ENCODE peak calls at places on chromosomes 6 and 20, in nine cellular contexts. I is dorsolateral prefrontal cortex, W is BE2C, T is foreskin fibroblast, M is HL-60, G is astrocyte of the cerebellum, N is GM12865, S is AG04450, U is PC-3. E is an unnamed sample.
A peak's percentile ranks its signal among the peaks of the same experiment; 100 is the strongest.

GRCh38 chr6:101961357-101961756 is 567.8 kb downstream of the GRIK2 start:
- DNase-seq in I (no peak), W (no peak), T (no peak), M (no peak), G (no peak), N (peak; percentile 1), S (no peak), U (no peak), E (no peak)

GRCh38 chr6:72624557-72625160 is 2.8 kb downstream of the KCNQ5 start:
- DNase-seq in I (no peak), W (no peak), T (peak; percentile 36), M (peak; percentile 29), G (no peak), N (peak; percentile 78), S (no peak), U (peak; percentile 42), E (no peak)

GRCh38 chr6:14828146-14828705 is 417.6 kb upstream of the JARID2 start:
- DNase-seq in I (no peak), W (no peak), T (no peak), M (peak; percentile 28), G (no peak), N (no peak), S (no peak), U (no peak), E (no peak)

GRCh38 chr20:19757487-19757972 is 528 bp upstream of the RIN2 start:
- DNase-seq in I (peak; percentile 13), W (no peak), T (peak; percentile 91), M (no peak), G (peak; percentile 31), N (no peak), S (peak; percentile 45), U (peak; percentile 71), E (no peak)

GRCh38 chr20:44705364-44706094 is 9.6 kb upstream of the CCN5 start:
- DNase-seq in I (no peak), W (no peak), T (no peak), M (no peak), G (no peak), N (no peak), S (no peak), U (no peak), E (no peak)

GRCh38 chr6:157403684-157404051 is 22.7 kb downstream of the ZDHHC14 start:
- DNase-seq in I (no peak), W (no peak), T (no peak), M (no peak), G (no peak), N (no peak), S (no peak), U (no peak), E (no peak)

GRCh38 chr20:58481541-58482021 is 33.6 kb downstream of the APCDD1L start:
- DNase-seq in I (no peak), W (peak; percentile 53), T (peak; percentile 65), M (peak; percentile 5), G (no peak), N (peak; percentile 60), S (no peak), U (peak; percentile 86), E (no peak)

GRCh38 chr6:13794184-13794583 is 20.2 kb downstream of the MCUR1 start:
- DNase-seq in I (no peak), W (peak; percentile 37), T (peak; percentile 84), M (no peak), G (no peak), N (peak; percentile 71), S (peak; percentile 4), U (peak; percentile 94), E (no peak)

GRCh38 chr6:161001421-161001820 is 9.9 kb downstream of the MAP3K4 start:
- DNase-seq in I (no peak), W (no peak), T (peak; percentile 22), M (peak; percentile 41), G (no peak), N (no peak), S (no peak), U (no peak), E (no peak)

GRCh38 chr6:31293343-31293742 is 21.5 kb upstream of the HLA-C start:
- DNase-seq in I (no peak), W (no peak), T (peak; percentile 56), M (no peak), G (peak; percentile 19), N (no peak), S (no peak), U (peak; percentile 61), E (no peak)

GRCh38 chr20:56391037-56391436 is 978 bp downstream of the AURKA start:
- DNase-seq in I (no peak), W (no peak), T (peak; percentile 16), M (peak; percentile 36), G (no peak), N (peak; percentile 34), S (no peak), U (no peak), E (no peak)

GRCh38 chr6:25472314-25472713 is 179.7 kb upstream of the SCGN start:
- DNase-seq in I (no peak), W (peak; percentile 22), T (peak; percentile 18), M (no peak), G (no peak), N (no peak), S (no peak), U (peak; percentile 48), E (no peak)

GRCh38 chr6:34302929-34303328 is 54.1 kb upstream of the SMIM29 start:
- DNase-seq in I (no peak), W (no peak), T (no peak), M (no peak), G (no peak), N (no peak), S (no peak), U (no peak), E (no peak)

GRCh38 chr6:125301435-125302391 is at the start of gene HDDC2:
- DNase-seq in I (peak; percentile 73), W (peak; percentile 70), T (peak; percentile 84), M (peak; percentile 60), G (peak; percentile 39), N (peak; percentile 81), S (no peak), U (peak; percentile 55), E (peak; percentile 59)

GRCh38 chr6:44217332-44218143 is 812 bp downstream of the MYMX start:
- DNase-seq in I (peak; percentile 81), W (peak; percentile 34), T (peak; percentile 40), M (no peak), G (no peak), N (no peak), S (no peak), U (no peak), E (no peak)

GRCh38 chr20:24972341-24972740 is 20.2 kb downstream of the APMAP start:
- DNase-seq in I (no peak), W (no peak), T (no peak), M (no peak), G (no peak), N (no peak), S (no peak), U (no peak), E (peak; percentile 5)

GRCh38 chr6:16035488-16036080 is 93.3 kb upstream of the MYLIP start:
- DNase-seq in I (no peak), W (no peak), T (no peak), M (no peak), G (no peak), N (no peak), S (no peak), U (no peak), E (no peak)
- TF ChIP-seq CTCF in I (no peak), W (no peak), T (no peak), M (no peak), G (no peak), N (no peak), S (no peak), U (no peak), E (no peak)

GRCh38 chr20:51276331-51276730 is 253.4 kb upstream of the KCNG1 start:
- DNase-seq in I (peak; percentile 14), W (no peak), T (peak; percentile 29), M (no peak), G (no peak), N (no peak), S (no peak), U (no peak), E (no peak)

GRCh38 chr20:51280047-51280446 is 257.1 kb upstream of the KCNG1 start:
- DNase-seq in I (no peak), W (no peak), T (no peak), M (no peak), G (no peak), N (no peak), S (no peak), U (no peak), E (no peak)

GRCh38 chr20:51275816-51276215 is 252.9 kb upstream of the KCNG1 start:
- DNase-seq in I (peak; percentile 11), W (no peak), T (peak; percentile 68), M (no peak), G (no peak), N (no peak), S (peak; percentile 7), U (no peak), E (no peak)

GRCh38 chr20:51275181-51275580 is 252.3 kb upstream of the KCNG1 start:
- DNase-seq in I (no peak), W (no peak), T (no peak), M (no peak), G (no peak), N (no peak), S (no peak), U (no peak), E (no peak)

DNA sequence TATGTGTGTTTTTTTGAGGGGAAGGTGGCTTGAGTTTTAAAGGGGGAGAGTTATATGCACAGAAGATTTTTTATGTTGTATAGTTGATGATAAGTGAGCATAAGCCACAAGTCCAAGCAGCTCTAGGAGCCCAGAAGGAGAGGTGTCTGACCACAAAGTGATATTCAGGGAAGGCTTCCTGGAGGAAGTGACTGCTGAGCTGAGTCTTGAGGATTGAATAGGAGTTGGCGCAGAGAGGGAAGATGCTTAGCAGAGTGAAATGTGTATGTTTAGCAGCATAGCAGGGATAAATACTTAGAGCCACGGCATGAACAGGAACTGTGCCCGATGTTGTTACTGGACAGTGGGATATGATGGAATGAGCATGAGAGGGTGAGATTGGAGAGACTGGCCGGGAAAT is 255.1 kb upstream of the KCNG1 start:
- DNase-seq in I (no peak), W (no peak), T (no peak), M (no peak), G (no peak), N (no peak), S (no peak), U (no peak), E (no peak)
- TF ChIP-seq CTCF in I (no peak), W (no peak), T (no peak), M (no peak), G (no peak), N (no peak), S (no peak), U (no peak), E (no peak)

DNA sequence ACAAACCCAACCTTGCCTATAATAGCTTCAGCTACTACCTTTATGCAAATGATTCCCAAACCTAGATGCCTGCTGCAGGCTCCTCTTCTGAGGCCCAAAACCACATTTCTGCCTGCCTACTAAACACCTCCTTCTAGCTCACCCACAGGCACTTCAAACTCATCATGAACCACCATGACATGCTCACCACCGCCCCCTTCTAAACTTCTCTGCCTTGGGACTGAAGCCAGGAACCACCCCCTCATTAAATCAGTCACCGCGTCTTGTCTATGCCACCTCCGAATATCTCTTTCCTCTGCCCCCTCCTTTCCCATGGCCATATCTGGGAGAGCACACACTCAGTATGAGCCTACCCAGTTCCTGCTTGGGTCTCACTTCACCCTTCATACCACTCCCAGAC is 101.2 kb downstream of the SNAP25 start:
- DNase-seq in I (no peak), W (no peak), T (no peak), M (no peak), G (no peak), N (no peak), S (no peak), U (no peak), E (no peak)
- TF ChIP-seq CTCF in I (no peak), W (no peak), T (no peak), M (no peak), G (no peak), N (no peak), S (no peak), U (no peak), E (no peak)

GRCh38 chr20:41889125-41889870 is 271.1 kb upstream of the CHD6 start:
- DNase-seq in I (no peak), W (peak; percentile 49), T (no peak), M (no peak), G (no peak), N (peak; percentile 15), S (no peak), U (peak; percentile 29), E (no peak)
- TF ChIP-seq CTCF in I (peak; percentile 21), W (peak; percentile 56), T (no peak), M (no peak), G (no peak), N (no peak), S (no peak), U (peak; percentile 15), E (no peak)

E was measured in CD14-positive monocyte.